ENCODE peak calls at places on chromosomes 6 and 20, in four cellular contexts. Y is ovary, P is transverse colon, W is tibial nerve. Q is an unnamed sample.

GRCh38 chr6:36780517-36781210 is 58.6 kb downstream of the CPNE5 start:
- DNase-seq in Y (no peak), P (no peak), W (no peak), Q (no peak)

GRCh38 chr20:38804682-38805501 is 605 bp upstream of the PPP1R16B start:
- DNase-seq in Y (no peak), P (peak), W (no peak), Q (no peak)

GRCh38 chr6:71589254-71589653 is 297.1 kb upstream of the RIMS1 start:
- DNase-seq in Y (no peak), P (no peak), W (no peak), Q (no peak)

GRCh38 chr20:63129991-63130653 is 85.8 kb downstream of the YTHDF1 start:
- DNase-seq in Y (no peak), P (no peak), W (no peak), Q (no peak)

GRCh38 chr6:50864601-50865000 is 45.9 kb downstream of the TFAP2B start:
- DNase-seq in Y (no peak), P (no peak), W (no peak), Q (no peak)

GRCh38 chr20:12570371-12570770 is 438.4 kb upstream of the SPTLC3 start:
- DNase-seq in Y (no peak), P (no peak), W (no peak), Q (no peak)

GRCh38 chr20:34525709-34526416 is 9.6 kb downstream of the DYNLRB1 start:
- DNase-seq in Y (peak), P (peak), W (peak), Q (peak)

GRCh38 chr6:52410979-52411378 is 9.2 kb upstream of the EFHC1 start:
- DNase-seq in Y (no peak), P (no peak), W (no peak), Q (no peak)

GRCh38 chr6:157380779-157381561 is at the start of gene ZDHHC14:
- DNase-seq in Y (peak), P (peak), W (peak), Q (peak)

GRCh38 chr6:26273673-26274595 is 91.1 kb upstream of the BTN3A2 start:
- DNase-seq in Y (no peak), P (no peak), W (no peak), Q (no peak)

GRCh38 chr6:166728884-166729530 is 102.0 kb upstream of the RPS6KA2 start:
- DNase-seq in Y (no peak), P (no peak), W (no peak), Q (no peak)

GRCh38 chr6:37102299-37103168 is 67.4 kb upstream of the PIM1 start:
- DNase-seq in Y (peak), P (peak), W (peak), Q (peak)

GRCh38 chr20:63697868-63698545 is 1.6 kb downstream of the TNFRSF6B start:
- DNase-seq in Y (no peak), P (peak), W (no peak), Q (no peak)

GRCh38 chr6:142952614-142953013 is 7.6 kb upstream of the HIVEP2 start:
- DNase-seq in Y (no peak), P (peak), W (no peak), Q (no peak)

GRCh38 chr6:16334671-16335070 is 96.3 kb downstream of the GMPR start:
- DNase-seq in Y (peak), P (peak), W (peak), Q (no peak)

GRCh38 chr6:33091957-33092356 is 16.2 kb downstream of the HLA-DPB1 start:
- DNase-seq in Y (no peak), P (peak), W (peak), Q (no peak)

GRCh38 chr6:164097557-164098398 is 683.3 kb downstream of the QKI start:
- DNase-seq in Y (no peak), P (no peak), W (no peak), Q (no peak)

GRCh38 chr6:91142154-91142553 is 555.3 kb upstream of the MAP3K7 start:
- DNase-seq in Y (no peak), P (no peak), W (no peak), Q (no peak)

GRCh38 chr6:17971128-17972073 is 16.0 kb downstream of the KIF13A start:
- DNase-seq in Y (no peak), P (no peak), W (no peak), Q (no peak)

GRCh38 chr6:156556830-156557229 is 220.3 kb upstream of the ARID1B start:
- DNase-seq in Y (no peak), P (no peak), W (no peak), Q (no peak)

GRCh38 chr20:2880650-2881049 is 7.4 kb downstream of the PTPRA start:
- DNase-seq in Y (no peak), P (no peak), W (no peak), Q (no peak)

GRCh38 chr6:20954325-20954724 is 420.1 kb downstream of the CDKAL1 start:
- DNase-seq in Y (no peak), P (no peak), W (no peak), Q (no peak)

GRCh38 chr6:20952605-20953004 is 418.3 kb downstream of the CDKAL1 start:
- DNase-seq in Y (no peak), P (no peak), W (no peak), Q (no peak)

GRCh38 chr6:20960067-20960466 is 425.8 kb downstream of the CDKAL1 start:
- DNase-seq in Y (no peak), P (no peak), W (no peak), Q (no peak)

GRCh38 chr6:20953019-20953418 is 418.8 kb downstream of the CDKAL1 start:
- DNase-seq in Y (no peak), P (no peak), W (no peak), Q (no peak)

GRCh38 chr6:20955751-20956150 is 421.5 kb downstream of the CDKAL1 start:
- DNase-seq in Y (no peak), P (no peak), W (no peak), Q (no peak)
- H3K27ac ChIP-seq in Y (no peak), P (no peak), W (no peak), Q (no peak)

GRCh38 chr6:129104560-129104959 is 221.6 kb downstream of the LAMA2 start:
- DNase-seq in Y (no peak), P (no peak), W (no peak), Q (no peak)
- H3K27ac ChIP-seq in Y (no peak), P (no peak), W (peak), Q (no peak)

GRCh38 chr6:72976389-72976900 is 248.9 kb downstream of the KHDC1L start:
- DNase-seq in Y (no peak), P (no peak), W (no peak), Q (no peak)
- H3K27ac ChIP-seq in Y (no peak), P (no peak), W (no peak), Q (no peak)

DNA sequence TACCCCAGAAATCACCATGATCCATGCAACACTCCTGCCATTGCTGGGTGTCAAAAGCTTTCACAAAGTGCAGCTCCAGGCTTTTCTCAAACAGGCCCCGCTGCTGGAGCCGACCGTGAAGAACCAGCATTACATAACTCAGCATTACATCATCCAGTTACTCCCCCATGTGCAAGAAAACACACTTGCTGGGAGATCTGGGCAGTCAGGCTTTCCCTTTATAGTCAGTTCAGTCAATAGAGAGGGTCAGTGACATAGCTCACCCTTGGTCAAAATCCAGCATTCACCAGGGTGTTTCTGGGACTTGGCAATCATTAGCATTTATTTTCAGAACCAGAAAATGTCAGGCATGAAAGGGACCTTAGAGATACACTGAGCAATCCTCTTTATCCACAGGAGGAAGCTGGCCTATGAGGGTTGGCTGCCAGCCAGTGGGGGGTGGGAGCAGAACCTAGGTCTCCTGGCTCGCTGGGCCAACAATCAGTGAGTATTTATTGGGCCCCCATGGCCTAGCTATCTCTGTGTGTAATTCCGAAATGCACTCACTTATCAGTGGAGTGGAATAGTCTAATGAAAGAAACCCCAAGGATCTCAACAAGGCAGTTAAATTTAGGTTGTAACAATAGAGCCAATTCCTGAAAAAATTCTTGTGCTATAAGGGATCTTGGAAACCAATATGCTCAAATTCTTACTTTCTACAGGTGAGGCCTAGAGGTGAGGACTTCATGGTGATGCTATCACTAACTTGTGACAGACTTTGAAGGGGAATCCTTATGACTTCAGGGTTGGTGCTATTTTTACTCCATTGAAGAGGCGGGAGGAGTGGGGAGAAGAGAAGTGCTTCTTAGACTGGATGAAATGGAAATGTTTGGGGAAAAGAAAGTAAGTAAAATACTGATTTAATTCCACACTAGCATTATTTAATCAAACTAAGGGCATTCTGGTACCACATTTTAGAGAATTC is 54.6 kb downstream of the LYRM4 start:
- DNase-seq in Y (peak), P (peak), W (peak), Q (peak)
- H3K27ac ChIP-seq in Y (peak), P (peak), W (peak), Q (peak)

GRCh38 chr20:32474009-32474716 is 111.0 kb downstream of the NOL4L start:
- DNase-seq in Y (peak), P (no peak), W (no peak), Q (peak)

GRCh38 chr20:32472581-32473207 is 112.4 kb downstream of the NOL4L start:
- DNase-seq in Y (no peak), P (no peak), W (no peak), Q (no peak)

GRCh38 chr20:32474717-32474966 is 110.5 kb downstream of the NOL4L start:
- DNase-seq in Y (no peak), P (no peak), W (no peak), Q (no peak)

GRCh38 chr20:32474967-32475819 is 109.9 kb downstream of the NOL4L start:
- DNase-seq in Y (peak), P (peak), W (peak), Q (peak)

DNA sequence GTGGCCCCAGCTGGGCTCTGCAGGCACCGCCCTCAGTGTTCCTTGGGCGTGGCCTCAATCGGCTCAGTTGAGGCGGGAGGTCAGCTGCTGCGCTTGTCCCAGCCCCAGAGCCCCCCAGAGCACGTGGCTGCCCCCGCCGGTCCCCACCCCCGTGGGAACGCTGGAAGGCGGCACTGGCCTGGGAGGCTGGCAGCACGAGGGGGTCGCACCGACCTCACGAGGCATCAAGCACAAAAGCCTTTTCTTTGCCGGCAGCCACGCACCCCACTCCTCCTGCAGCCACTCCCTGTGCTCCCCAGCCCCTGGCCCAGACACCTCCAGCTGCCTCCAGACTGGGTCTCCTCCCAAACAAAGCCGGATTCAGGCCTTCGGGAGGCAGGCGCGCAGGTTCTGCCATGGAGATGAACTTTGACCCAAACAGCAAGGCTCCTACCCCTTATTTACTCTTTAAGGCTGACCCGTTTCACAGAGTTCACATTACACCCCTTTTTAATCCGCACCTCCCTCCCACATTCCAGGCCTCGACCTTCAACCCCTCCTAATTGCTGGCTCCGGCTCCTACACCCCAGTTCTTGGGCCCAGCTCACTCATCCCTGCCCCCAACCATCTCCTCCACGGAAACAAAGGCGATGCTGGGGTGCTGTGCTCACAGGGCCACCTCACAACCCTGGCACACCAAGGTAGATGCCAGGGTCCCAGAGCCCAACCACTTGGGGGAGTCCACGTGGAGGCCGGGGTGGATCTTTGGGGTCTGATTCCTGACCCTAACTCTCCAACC is 111.7 kb downstream of the NOL4L start:
- DNase-seq in Y (no peak), P (peak), W (no peak), Q (no peak)
- H3K27ac ChIP-seq in Y (peak), P (peak), W (peak), Q (peak)

GRCh38 chr6:30844118-30844535 is 40.2 kb upstream of the DDR1 start:
- DNase-seq in Y (no peak), P (no peak), W (no peak), Q (no peak)

GRCh38 chr6:30845183-30845582 is 39.1 kb upstream of the DDR1 start:
- DNase-seq in Y (no peak), P (no peak), W (no peak), Q (no peak)

GRCh38 chr6:30847421-30847970 is 36.8 kb upstream of the DDR1 start:
- DNase-seq in Y (no peak), P (no peak), W (no peak), Q (no peak)

GRCh38 chr6:30849903-30850651 is 34.2 kb upstream of the DDR1 start:
- DNase-seq in Y (no peak), P (no peak), W (no peak), Q (no peak)

GRCh38 chr6:30847971-30848441 is 36.3 kb upstream of the DDR1 start:
- DNase-seq in Y (no peak), P (no peak), W (no peak), Q (no peak)
- H3K27ac ChIP-seq in Y (no peak), P (no peak), W (no peak), Q (no peak)

GRCh38 chr20:44586986-44587980 is 4.9 kb downstream of the PKIG start:
- DNase-seq in Y (no peak), P (no peak), W (no peak), Q (no peak)
- H3K27ac ChIP-seq in Y (no peak), P (peak), W (no peak), Q (no peak)